ENCODE peak calls at places on chromosomes 7 and 10, in four cellular contexts. U is HEK293T, K is adrenal gland, Z is Panc1. I is an unnamed sample.

GRCh38 chr7:1458676-1459511 is at the start of gene MICALL2:
- DNase-seq in Z (no peak), K (peak), U (peak), I (peak)

GRCh38 chr10:102040721-102041120 is 15.3 kb downstream of the ARMH3 start:
- DNase-seq in K (no peak), U (peak), Z (no peak), I (no peak)

GRCh38 chr10:71938211-71938610 is 26.0 kb upstream of the CHST3 start:
- DNase-seq in U (no peak), K (no peak), Z (no peak), I (no peak)

GRCh38 chr7:31776616-31777015 is 89.6 kb downstream of the PPP1R17 start:
- DNase-seq in K (no peak), U (no peak), Z (no peak), I (no peak)

GRCh38 chr7:56081626-56082340 is 11.0 kb downstream of the PHKG1 start:
- DNase-seq in U (no peak), Z (no peak), K (no peak), I (no peak)

GRCh38 chr10:101330236-101331225 is 23.4 kb upstream of the BTRC start:
- DNase-seq in K (no peak), U (no peak), Z (no peak), I (peak)

GRCh38 chr7:25851332-25852248 is 300.4 kb upstream of the NFE2L3 start:
- DNase-seq in U (peak), K (peak), Z (peak), I (peak)

GRCh38 chr7:23055582-23056178 is 41.8 kb upstream of the HYCC1 start:
- DNase-seq in K (peak), U (peak), Z (peak), I (peak)

GRCh38 chr10:96017227-96017687 is 26.1 kb upstream of the CCNJ start:
- DNase-seq in Z (peak), K (peak), U (peak), I (peak)

GRCh38 chr10:17836917-17837316 is 27.8 kb downstream of the MRC1 start:
- DNase-seq in K (peak), Z (no peak), U (peak), I (no peak)

GRCh38 chr10:58435297-58435696 is 50.1 kb downstream of the TFAM start:
- DNase-seq in K (no peak), Z (no peak), U (peak), I (peak)

GRCh38 chr7:105014725-105015630 is 973 bp downstream of the KMT2E start:
- DNase-seq in K (peak), Z (peak), U (no peak), I (peak)

GRCh38 chr7:521221-522070 is 1.8 kb upstream of the PDGFA start:
- DNase-seq in U (peak), Z (no peak), K (peak), I (no peak)

GRCh38 chr7:2150445-2150815 is 82.3 kb downstream of the MAD1L1 start:
- DNase-seq in U (no peak), Z (no peak), K (no peak), I (no peak)

GRCh38 chr7:78768859-78769258 is 684.6 kb downstream of the MAGI2 start:
- DNase-seq in K (no peak), Z (no peak), U (no peak), I (no peak)

GRCh38 chr7:38027884-38028455 is 107.5 kb downstream of the EPDR1 start:
- DNase-seq in Z (no peak), U (no peak), K (no peak), I (no peak)

GRCh38 chr7:44201813-44202212 is 1.0 kb downstream of the YKT6 start:
- DNase-seq in Z (no peak), K (no peak), U (no peak), I (no peak)

GRCh38 chr10:103695584-103696005 is 159.8 kb downstream of the SH3PXD2A start:
- DNase-seq in K (no peak), U (no peak), Z (no peak), I (no peak)

I was measured in SJCRH30.